ENCODE peak calls at places on chromosome 9, in ten cellular contexts. One of them, this sample, is unnamed.

GRCh38 chr9:801399-802071 is 40.0 kb upstream of the DMRT1 start:
- DNase-seq in brain microvascular endothelial cell: peak
- DNase-seq in retinal pigment epithelial cell: peak
- DNase-seq in coronary artery: no peak
- DNase-seq in nephron progenitor cell: no peak
- DNase-seq in uterus: no peak
- DNase-seq in neural progenitor cell: no peak
- DNase-seq in lower leg skin: no peak
- DNase-seq in neural crest cell: no peak
- DNase-seq in mucosa of descending colon: no peak
- DNase-seq in this sample: no peak

GRCh38 chr9:9558907-9559306 is 1053.9 kb downstream of the PTPRD start:
- DNase-seq in lower leg skin: no peak
- DNase-seq in retinal pigment epithelial cell: no peak
- DNase-seq in neural crest cell: no peak
- DNase-seq in brain microvascular endothelial cell: no peak
- DNase-seq in neural progenitor cell: no peak
- DNase-seq in uterus: no peak
- DNase-seq in nephron progenitor cell: no peak
- DNase-seq in mucosa of descending colon: no peak
- DNase-seq in coronary artery: no peak
- DNase-seq in this sample: no peak

GRCh38 chr9:107292811-107293554 is 9.9 kb downstream of the RAD23B start:
- DNase-seq in lower leg skin: no peak
- DNase-seq in neural progenitor cell: no peak
- DNase-seq in uterus: no peak
- DNase-seq in retinal pigment epithelial cell: no peak
- DNase-seq in brain microvascular endothelial cell: no peak
- DNase-seq in neural crest cell: no peak
- DNase-seq in nephron progenitor cell: no peak
- DNase-seq in mucosa of descending colon: no peak
- DNase-seq in coronary artery: no peak
- DNase-seq in this sample: no peak

GRCh38 chr9:109463924-109464625 is 34.0 kb downstream of the PTPN3 start:
- DNase-seq in retinal pigment epithelial cell: no peak
- DNase-seq in mucosa of descending colon: no peak
- DNase-seq in neural crest cell: no peak
- DNase-seq in uterus: no peak
- DNase-seq in neural progenitor cell: no peak
- DNase-seq in brain microvascular endothelial cell: no peak
- DNase-seq in lower leg skin: no peak
- DNase-seq in nephron progenitor cell: no peak
- DNase-seq in coronary artery: no peak
- DNase-seq in this sample: no peak

GRCh38 chr9:69086312-69086711 is 50.8 kb downstream of the FXN start:
- DNase-seq in neural progenitor cell: no peak
- DNase-seq in uterus: no peak
- DNase-seq in retinal pigment epithelial cell: no peak
- DNase-seq in neural crest cell: no peak
- DNase-seq in lower leg skin: no peak
- DNase-seq in mucosa of descending colon: no peak
- DNase-seq in coronary artery: no peak
- DNase-seq in brain microvascular endothelial cell: no peak
- DNase-seq in nephron progenitor cell: no peak
- DNase-seq in this sample: no peak

GRCh38 chr9:91900057-91900816 is 49.8 kb downstream of the ROR2 start:
- DNase-seq in coronary artery: no peak
- DNase-seq in retinal pigment epithelial cell: no peak
- DNase-seq in brain microvascular endothelial cell: no peak
- DNase-seq in nephron progenitor cell: no peak
- DNase-seq in uterus: no peak
- DNase-seq in lower leg skin: no peak
- DNase-seq in mucosa of descending colon: no peak
- DNase-seq in neural crest cell: no peak
- DNase-seq in neural progenitor cell: peak
- DNase-seq in this sample: no peak

GRCh38 chr9:135476981-135477380 is 2.6 kb upstream of the PPP1R26 start:
- DNase-seq in coronary artery: no peak
- DNase-seq in uterus: no peak
- DNase-seq in neural crest cell: no peak
- DNase-seq in brain microvascular endothelial cell: no peak
- DNase-seq in lower leg skin: no peak
- DNase-seq in mucosa of descending colon: no peak
- DNase-seq in retinal pigment epithelial cell: peak
- DNase-seq in neural progenitor cell: no peak
- DNase-seq in nephron progenitor cell: no peak
- DNase-seq in this sample: no peak

GRCh38 chr9:75824816-75825568 is 65.5 kb upstream of the PCSK5 start:
- DNase-seq in lower leg skin: no peak
- DNase-seq in coronary artery: no peak
- DNase-seq in neural progenitor cell: no peak
- DNase-seq in nephron progenitor cell: no peak
- DNase-seq in neural crest cell: no peak
- DNase-seq in mucosa of descending colon: no peak
- DNase-seq in brain microvascular endothelial cell: no peak
- DNase-seq in uterus: no peak
- DNase-seq in retinal pigment epithelial cell: no peak
- DNase-seq in this sample: no peak

GRCh38 chr9:89194381-89195114 is 15.9 kb upstream of the SHC3 start:
- DNase-seq in coronary artery: no peak
- DNase-seq in nephron progenitor cell: no peak
- DNase-seq in retinal pigment epithelial cell: no peak
- DNase-seq in brain microvascular endothelial cell: no peak
- DNase-seq in neural crest cell: no peak
- DNase-seq in neural progenitor cell: no peak
- DNase-seq in lower leg skin: no peak
- DNase-seq in uterus: no peak
- DNase-seq in mucosa of descending colon: no peak
- DNase-seq in this sample: no peak

GRCh38 chr9:136251264-136252115 is 5.9 kb upstream of the QSOX2 start:
- DNase-seq in coronary artery: no peak
- DNase-seq in lower leg skin: no peak
- DNase-seq in nephron progenitor cell: no peak
- DNase-seq in brain microvascular endothelial cell: no peak
- DNase-seq in retinal pigment epithelial cell: no peak
- DNase-seq in neural crest cell: no peak
- DNase-seq in mucosa of descending colon: no peak
- DNase-seq in uterus: no peak
- DNase-seq in neural progenitor cell: no peak
- DNase-seq in this sample: no peak

GRCh38 chr9:93480262-93480661 is 26.9 kb upstream of the FAM120AOS start:
- DNase-seq in mucosa of descending colon: no peak
- DNase-seq in coronary artery: no peak
- DNase-seq in brain microvascular endothelial cell: no peak
- DNase-seq in uterus: no peak
- DNase-seq in neural progenitor cell: no peak
- DNase-seq in retinal pigment epithelial cell: no peak
- DNase-seq in nephron progenitor cell: no peak
- DNase-seq in neural crest cell: no peak
- DNase-seq in lower leg skin: no peak
- DNase-seq in this sample: no peak

GRCh38 chr9:7479300-7479699 is 320.3 kb downstream of the DMAC1 start:
- DNase-seq in uterus: no peak
- DNase-seq in brain microvascular endothelial cell: no peak
- DNase-seq in neural crest cell: no peak
- DNase-seq in coronary artery: no peak
- DNase-seq in mucosa of descending colon: no peak
- DNase-seq in neural progenitor cell: no peak
- DNase-seq in lower leg skin: no peak
- DNase-seq in retinal pigment epithelial cell: no peak
- DNase-seq in nephron progenitor cell: no peak
- DNase-seq in this sample: no peak

DNA sequence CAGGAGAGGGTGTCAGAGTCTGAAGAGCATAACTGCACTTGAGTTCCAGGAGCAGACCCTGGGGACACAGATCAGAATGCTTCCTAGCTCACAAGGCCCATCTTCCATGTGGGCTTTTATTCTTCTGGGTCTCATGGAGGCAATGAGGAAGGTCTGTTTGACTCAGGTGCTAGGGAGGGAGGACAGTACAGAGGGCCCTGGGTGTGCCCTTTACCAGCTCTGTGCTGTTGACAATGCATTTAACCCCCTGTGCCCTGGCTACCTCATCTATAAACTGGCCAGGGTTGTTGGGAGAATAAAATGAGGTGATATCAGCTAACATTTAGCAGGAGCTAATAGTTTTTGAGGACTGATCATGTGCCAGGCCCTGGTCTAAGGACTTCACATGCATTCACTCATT is 318.0 kb downstream of the DMAC1 start:
- DNase-seq in coronary artery: no peak
- DNase-seq in brain microvascular endothelial cell: no peak
- DNase-seq in nephron progenitor cell: no peak
- DNase-seq in neural progenitor cell: no peak
- DNase-seq in retinal pigment epithelial cell: no peak
- DNase-seq in uterus: no peak
- DNase-seq in neural crest cell: no peak
- DNase-seq in mucosa of descending colon: no peak
- DNase-seq in lower leg skin: no peak
- DNase-seq in this sample: no peak
- TF ChIP-seq CTCF in coronary artery: no peak
- TF ChIP-seq CTCF in brain microvascular endothelial cell: no peak
- TF ChIP-seq CTCF in nephron progenitor cell: no peak
- TF ChIP-seq CTCF in neural progenitor cell: no peak
- TF ChIP-seq CTCF in retinal pigment epithelial cell: no peak
- TF ChIP-seq CTCF in uterus: no peak
- TF ChIP-seq CTCF in neural crest cell: no peak
- TF ChIP-seq CTCF in mucosa of descending colon: no peak
- TF ChIP-seq CTCF in lower leg skin: no peak
- TF ChIP-seq CTCF in this sample: no peak

GRCh38 chr9:95379630-95380029 is 62.1 kb upstream of the FANCC start:
- DNase-seq in coronary artery: no peak
- DNase-seq in neural progenitor cell: no peak
- DNase-seq in nephron progenitor cell: no peak
- DNase-seq in neural crest cell: no peak
- DNase-seq in retinal pigment epithelial cell: no peak
- DNase-seq in brain microvascular endothelial cell: no peak
- DNase-seq in mucosa of descending colon: no peak
- DNase-seq in lower leg skin: no peak
- DNase-seq in uterus: no peak
- DNase-seq in this sample: no peak
- TF ChIP-seq CTCF in coronary artery: no peak
- TF ChIP-seq CTCF in neural progenitor cell: peak
- TF ChIP-seq CTCF in nephron progenitor cell: no peak
- TF ChIP-seq CTCF in neural crest cell: no peak
- TF ChIP-seq CTCF in retinal pigment epithelial cell: no peak
- TF ChIP-seq CTCF in brain microvascular endothelial cell: no peak
- TF ChIP-seq CTCF in mucosa of descending colon: no peak
- TF ChIP-seq CTCF in lower leg skin: no peak
- TF ChIP-seq CTCF in uterus: no peak
- TF ChIP-seq CTCF in this sample: no peak

DNA sequence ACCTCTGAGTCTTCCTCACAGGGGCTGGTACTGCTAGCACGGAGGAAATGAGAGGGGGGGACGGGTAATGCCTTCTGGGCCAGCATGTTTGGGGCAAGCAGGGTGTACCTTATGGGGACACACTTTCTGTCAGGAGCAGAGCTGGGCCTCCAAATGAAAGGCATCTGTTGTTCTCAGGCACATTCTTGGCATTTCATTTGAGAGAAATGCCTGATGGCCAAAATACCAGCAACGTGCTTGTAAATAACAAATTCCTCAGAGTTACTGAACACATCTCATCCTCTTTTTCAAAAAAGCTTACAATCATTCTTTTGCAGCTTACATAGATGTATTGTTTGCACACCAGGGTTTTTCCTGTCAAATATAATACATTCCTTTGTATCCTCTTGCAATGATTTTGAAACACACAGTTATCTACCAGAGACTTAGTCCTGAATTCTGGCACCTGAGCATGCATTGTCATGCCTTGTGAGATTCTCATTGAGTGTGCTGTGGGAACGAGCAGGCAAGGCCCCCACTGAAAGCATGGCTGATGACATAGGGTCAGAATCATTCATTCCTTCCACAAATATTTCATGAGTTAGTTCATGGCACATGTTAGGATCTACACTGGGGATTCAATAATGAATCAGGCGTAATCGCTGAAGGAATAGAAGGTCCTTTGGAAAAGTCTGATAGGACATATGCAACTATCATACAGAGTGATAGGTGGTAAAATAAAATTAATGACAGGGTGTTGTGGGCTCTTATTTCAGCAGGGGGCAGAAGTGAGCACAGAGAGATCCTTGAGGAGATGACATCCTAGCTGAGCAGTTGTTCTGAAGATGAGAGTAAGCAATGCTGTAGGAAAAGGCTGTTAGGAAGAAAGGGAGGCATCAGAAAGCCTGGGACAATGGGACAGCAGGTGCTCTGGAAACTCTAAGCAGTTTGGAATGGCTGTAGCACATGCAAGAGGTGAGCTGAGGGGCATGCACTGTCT is 260.9 kb upstream of the TUT7 start:
- DNase-seq in coronary artery: no peak
- DNase-seq in neural crest cell: peak
- DNase-seq in brain microvascular endothelial cell: peak
- DNase-seq in uterus: no peak
- DNase-seq in neural progenitor cell: peak
- DNase-seq in mucosa of descending colon: no peak
- DNase-seq in lower leg skin: no peak
- DNase-seq in nephron progenitor cell: no peak
- DNase-seq in retinal pigment epithelial cell: peak
- DNase-seq in this sample: no peak
- TF ChIP-seq CTCF in coronary artery: peak
- TF ChIP-seq CTCF in neural crest cell: peak
- TF ChIP-seq CTCF in brain microvascular endothelial cell: peak
- TF ChIP-seq CTCF in uterus: peak
- TF ChIP-seq CTCF in neural progenitor cell: peak
- TF ChIP-seq CTCF in mucosa of descending colon: no peak
- TF ChIP-seq CTCF in lower leg skin: no peak
- TF ChIP-seq CTCF in nephron progenitor cell: no peak
- TF ChIP-seq CTCF in retinal pigment epithelial cell: peak
- TF ChIP-seq CTCF in this sample: peak

GRCh38 chr9:113461943-113462342 is 1.6 kb upstream of the RGS3 start:
- DNase-seq in mucosa of descending colon: no peak
- DNase-seq in lower leg skin: no peak
- DNase-seq in coronary artery: peak
- DNase-seq in neural progenitor cell: no peak
- DNase-seq in uterus: no peak
- DNase-seq in neural crest cell: no peak
- DNase-seq in retinal pigment epithelial cell: no peak
- DNase-seq in brain microvascular endothelial cell: no peak
- DNase-seq in nephron progenitor cell: no peak
- DNase-seq in this sample: no peak

GRCh38 chr9:113464286-113464660 is 746 bp downstream of the RGS3 start:
- DNase-seq in uterus: no peak
- DNase-seq in neural crest cell: no peak
- DNase-seq in mucosa of descending colon: no peak
- DNase-seq in nephron progenitor cell: no peak
- DNase-seq in lower leg skin: no peak
- DNase-seq in retinal pigment epithelial cell: no peak
- DNase-seq in neural progenitor cell: no peak
- DNase-seq in coronary artery: peak
- DNase-seq in brain microvascular endothelial cell: no peak
- DNase-seq in this sample: no peak

GRCh38 chr9:113462781-113463286 is 693 bp upstream of the RGS3 start:
- DNase-seq in retinal pigment epithelial cell: no peak
- DNase-seq in lower leg skin: no peak
- DNase-seq in nephron progenitor cell: no peak
- DNase-seq in neural progenitor cell: peak
- DNase-seq in coronary artery: peak
- DNase-seq in uterus: no peak
- DNase-seq in neural crest cell: no peak
- DNase-seq in brain microvascular endothelial cell: no peak
- DNase-seq in mucosa of descending colon: no peak
- DNase-seq in this sample: no peak

GRCh38 chr9:113464672-113465271 is 1.2 kb downstream of the RGS3 start:
- DNase-seq in mucosa of descending colon: no peak
- DNase-seq in nephron progenitor cell: no peak
- DNase-seq in brain microvascular endothelial cell: no peak
- DNase-seq in neural progenitor cell: no peak
- DNase-seq in uterus: no peak
- DNase-seq in neural crest cell: no peak
- DNase-seq in coronary artery: peak
- DNase-seq in retinal pigment epithelial cell: no peak
- DNase-seq in lower leg skin: no peak
- DNase-seq in this sample: no peak

GRCh38 chr9:113463418-113464285 is at the start of gene RGS3:
- DNase-seq in nephron progenitor cell: peak
- DNase-seq in lower leg skin: no peak
- DNase-seq in uterus: no peak
- DNase-seq in brain microvascular endothelial cell: no peak
- DNase-seq in mucosa of descending colon: peak
- DNase-seq in neural progenitor cell: peak
- DNase-seq in coronary artery: peak
- DNase-seq in retinal pigment epithelial cell: no peak
- DNase-seq in neural crest cell: peak
- DNase-seq in this sample: peak
- TF ChIP-seq CTCF in nephron progenitor cell: no peak
- TF ChIP-seq CTCF in lower leg skin: no peak
- TF ChIP-seq CTCF in uterus: no peak
- TF ChIP-seq CTCF in brain microvascular endothelial cell: no peak
- TF ChIP-seq CTCF in mucosa of descending colon: no peak
- TF ChIP-seq CTCF in neural progenitor cell: peak
- TF ChIP-seq CTCF in coronary artery: peak
- TF ChIP-seq CTCF in retinal pigment epithelial cell: peak
- TF ChIP-seq CTCF in neural crest cell: no peak
- TF ChIP-seq CTCF in this sample: no peak

This sample was measured in progenitor cell of endocrine pancreas.